ENCODE peak calls at places on chromosomes 1 and 21, in four cellular contexts. M, N, Q and O are unnamed samples.

GRCh38 chr1:174789399-174789798 is 210.3 kb upstream of the CACYBP start:
- DNase-seq in Q (no peak), N (no peak), M (no peak), O (no peak)

GRCh38 chr1:3563610-3564009 is 47.7 kb downstream of the MEGF6 start:
- DNase-seq in M (no peak), N (no peak), Q (no peak), O (no peak)

GRCh38 chr21:36470294-36470693 is 9.6 kb downstream of the CLDN14 start:
- DNase-seq in Q (no peak), M (no peak), N (no peak), O (no peak)

GRCh38 chr1:21261551-21262281 is 28.5 kb downstream of the ECE1 start:
- DNase-seq in N (peak), Q (no peak), M (no peak), O (peak)

GRCh38 chr1:109369167-109369746 is 28.5 kb downstream of the SORT1 start:
- DNase-seq in Q (no peak), M (no peak), N (no peak), O (no peak)

GRCh38 chr1:217586586-217586985 is 44.3 kb downstream of the GPATCH2 start:
- DNase-seq in Q (no peak), N (no peak), M (no peak), O (no peak)

GRCh38 chr1:39178541-39179431 is 25.7 kb upstream of the MACF1 start:
- DNase-seq in Q (no peak), N (no peak), M (no peak), O (peak)

GRCh38 chr1:159068877-159069276 is 7.7 kb downstream of the AIM2 start:
- DNase-seq in N (no peak), M (no peak), Q (no peak), O (no peak)

GRCh38 chr1:35925741-35926140 is 5.2 kb upstream of the AGO3 start:
- DNase-seq in N (no peak), Q (no peak), M (no peak), O (no peak)

GRCh38 chr1:155834296-155834926 is 22.6 kb downstream of the GON4L start:
- DNase-seq in M (no peak), Q (no peak), N (no peak), O (no peak)
- TF ChIP-seq POLR2A in M (no peak), Q (no peak), N (no peak), O (no peak)

GRCh38 chr1:148362141-148362929 is 120.8 kb downstream of the PPIAL4G start:
- DNase-seq in N (peak), Q (no peak), M (no peak), O (no peak)
- TF ChIP-seq POLR2A in N (no peak), Q (no peak), M (no peak), O (no peak)

GRCh38 chr1:167722152-167722869 is 529 bp downstream of the MPZL1 start:
- DNase-seq in M (no peak), N (peak), Q (no peak), O (peak)

GRCh38 chr1:167723707-167724323 is 2.0 kb downstream of the MPZL1 start:
- DNase-seq in Q (no peak), N (no peak), M (no peak), O (no peak)

GRCh38 chr1:167722870-167723251 is 1.1 kb downstream of the MPZL1 start:
- DNase-seq in M (no peak), N (no peak), Q (no peak), O (no peak)

GRCh38 chr1:167720965-167721616 is 691 bp upstream of the MPZL1 start:
- DNase-seq in Q (no peak), M (no peak), N (no peak), O (peak)

DNA sequence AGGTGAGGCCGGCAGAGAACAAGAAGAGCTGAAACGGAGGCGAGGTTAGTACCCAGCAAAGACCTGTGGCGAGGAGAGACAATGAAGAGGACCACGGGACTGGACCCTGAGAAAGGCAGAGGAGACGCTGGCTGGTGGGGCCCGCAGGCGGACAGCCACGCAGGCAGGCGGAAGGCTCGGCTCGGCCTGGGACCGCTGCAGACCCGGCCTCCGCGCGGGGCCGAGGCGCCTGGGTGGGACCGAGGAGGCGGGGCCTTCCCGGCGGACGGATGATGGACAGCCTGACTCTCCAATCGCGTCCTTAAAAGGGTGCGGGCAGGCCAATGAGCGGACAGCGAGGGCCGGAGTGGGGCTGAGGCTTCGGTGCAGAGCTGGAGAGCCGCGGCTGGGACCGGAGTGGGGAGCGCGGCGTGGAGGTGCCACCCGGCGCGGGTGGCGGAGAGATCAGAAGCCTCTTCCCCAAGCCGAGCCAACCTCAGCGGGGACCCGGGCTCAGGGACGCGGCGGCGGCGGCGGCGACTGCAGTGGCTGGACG is at the start of gene MPZL1:
- DNase-seq in N (peak), M (peak), Q (peak), O (peak)
- TF ChIP-seq POLR2A in N (peak), M (peak), Q (peak), O (peak)

DNA sequence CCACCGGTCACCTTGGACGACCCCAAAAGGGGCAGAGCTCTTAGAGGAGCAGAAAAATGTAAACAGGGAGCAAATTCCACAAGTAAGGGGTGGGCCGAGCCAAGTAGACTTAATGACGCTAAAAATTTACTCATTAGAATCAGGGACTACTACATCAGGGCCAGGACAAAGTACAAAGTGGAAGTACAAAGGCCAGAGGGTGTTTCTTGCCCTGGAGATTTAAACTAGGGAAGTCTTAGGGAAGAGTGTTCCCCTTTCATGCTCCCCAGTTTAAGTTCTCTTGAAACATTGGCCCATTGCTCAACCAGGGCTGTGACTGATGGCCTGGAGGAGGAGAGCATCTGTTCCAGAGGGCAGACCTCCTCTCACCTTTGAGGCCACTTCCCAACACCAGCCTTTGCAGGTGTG is 48.6 kb downstream of the BACH1 start:
- DNase-seq in N (no peak), M (no peak), Q (no peak), O (no peak)
- TF ChIP-seq POLR2A in N (no peak), M (no peak), Q (no peak), O (no peak)

DNA sequence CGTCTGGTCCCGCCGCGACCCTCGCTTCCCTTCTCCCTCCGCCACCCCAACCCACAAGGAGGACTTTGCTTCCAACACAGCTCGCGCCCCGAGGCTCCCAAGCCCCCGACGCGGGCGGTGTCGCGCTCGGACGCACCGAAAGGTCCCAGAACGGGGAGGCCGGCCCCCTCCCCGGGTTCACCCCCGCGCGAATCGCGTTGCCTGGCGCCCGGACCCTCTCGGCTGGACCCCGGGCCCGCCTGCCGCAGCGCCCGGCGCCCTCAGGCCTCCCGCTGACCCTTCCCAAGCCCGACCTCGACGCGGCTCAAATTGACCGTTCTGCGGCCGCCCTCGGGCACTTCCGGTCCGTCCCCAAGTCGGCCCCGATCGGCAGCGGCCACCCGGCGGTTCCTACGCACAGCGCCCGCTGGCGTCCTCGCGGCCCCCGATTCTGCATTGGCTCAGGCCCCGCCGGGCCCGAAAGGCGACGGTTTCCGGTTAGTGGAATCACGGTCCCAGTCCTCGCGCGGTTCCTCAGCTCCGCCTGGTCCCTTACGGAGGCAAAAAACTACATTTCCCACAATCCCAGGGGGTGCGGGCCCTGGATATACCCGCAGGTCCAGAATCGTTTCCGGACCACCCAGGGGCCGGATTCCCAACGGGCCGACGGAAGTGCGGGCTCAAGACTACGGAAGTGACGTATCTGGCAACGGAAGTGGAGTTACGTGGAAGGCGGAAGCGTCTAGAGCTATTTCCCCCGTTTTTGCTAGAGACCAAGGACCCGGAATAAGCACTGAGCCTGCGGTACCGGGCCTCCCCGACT is at the start of gene AURKAIP1:
- DNase-seq in M (peak), Q (peak), N (peak), O (peak)
- TF ChIP-seq POLR2A in M (peak), Q (peak), N (peak), O (peak)

DNA sequence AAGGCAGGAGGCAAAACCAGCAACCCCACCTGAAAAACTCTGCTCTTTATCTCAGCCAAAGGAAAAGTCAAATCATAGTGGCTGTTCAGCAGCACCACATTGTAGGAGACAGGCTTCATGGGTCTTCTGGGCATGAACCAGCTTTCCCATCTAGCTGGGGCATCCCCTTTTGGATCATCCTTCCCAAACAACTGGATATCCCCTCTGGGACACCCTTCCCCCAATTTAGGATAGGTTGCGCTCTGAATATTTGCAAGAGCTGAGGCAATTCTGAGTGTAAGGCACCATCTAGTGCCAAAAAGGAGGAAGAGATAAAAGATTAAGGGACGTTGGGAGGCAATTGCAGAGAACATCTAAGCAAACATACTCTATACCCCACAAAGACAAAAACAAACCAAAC is 295.8 kb downstream of the MATN1 start:
- DNase-seq in N (no peak), Q (no peak), M (peak), O (peak)
- TF ChIP-seq POLR2A in N (no peak), Q (no peak), M (no peak), O (no peak)

GRCh38 chr1:180502361-180503273 is at the start of gene ACBD6:
- DNase-seq in M (peak), N (peak), Q (peak), O (peak)
- TF ChIP-seq POLR2A in M (peak), N (peak), Q (peak), O (peak)

GRCh38 chr1:28199328-28200233 is 23.1 kb upstream of the PTAFR start:
- DNase-seq in N (no peak), Q (peak), M (no peak), O (no peak)
- TF ChIP-seq POLR2A in N (no peak), Q (peak), M (no peak), O (no peak)

GRCh38 chr21:42851812-42852665 is 27.3 kb downstream of the WDR4 start:
- DNase-seq in Q (no peak), N (no peak), M (no peak), O (no peak)

GRCh38 chr21:42850463-42850862 is 28.9 kb downstream of the WDR4 start:
- DNase-seq in N (no peak), M (no peak), Q (no peak), O (no peak)

GRCh38 chr21:42849759-42850412 is 29.5 kb downstream of the WDR4 start:
- DNase-seq in Q (no peak), N (no peak), M (no peak), O (no peak)

GRCh38 chr21:42848932-42849758 is 30.2 kb downstream of the WDR4 start:
- DNase-seq in N (peak), Q (no peak), M (no peak), O (no peak)

DNA sequence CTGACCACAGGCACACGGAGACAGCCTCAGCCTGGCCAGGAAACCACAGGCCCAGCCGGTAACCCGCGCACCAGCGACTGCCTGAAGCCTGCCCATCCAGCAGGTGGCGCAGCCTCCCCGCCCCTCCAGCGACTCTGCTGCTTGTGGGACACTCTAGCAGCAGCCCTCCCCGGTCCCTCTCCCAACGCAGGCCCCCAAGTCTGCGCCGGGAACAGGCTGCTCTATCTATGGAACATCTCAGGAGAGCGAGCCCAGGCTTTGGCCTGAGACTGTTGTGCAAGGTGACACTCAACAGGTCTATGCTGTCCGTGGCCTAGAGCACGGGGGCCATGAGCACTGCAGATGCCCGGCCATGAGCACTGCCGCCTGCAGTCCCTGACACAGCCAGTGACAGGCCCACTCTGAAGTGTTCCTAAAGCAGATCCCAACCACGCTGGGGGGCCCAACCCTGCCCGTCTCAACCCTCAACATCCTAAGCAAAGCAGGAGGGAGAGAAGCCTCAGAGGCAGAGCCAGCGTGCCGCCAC is 28.4 kb downstream of the WDR4 start:
- DNase-seq in M (no peak), Q (peak), N (no peak), O (no peak)
- TF ChIP-seq POLR2A in M (no peak), Q (no peak), N (no peak), O (no peak)

GRCh38 chr21:34906401-34906800 is 142.7 kb downstream of the RUNX1 start:
- DNase-seq in M (no peak), N (no peak), Q (no peak), O (no peak)

GRCh38 chr21:34907783-34908423 is 141.2 kb downstream of the RUNX1 start:
- DNase-seq in M (no peak), N (no peak), Q (no peak), O (no peak)

GRCh38 chr21:34910396-34910795 is 138.7 kb downstream of the RUNX1 start:
- DNase-seq in M (no peak), Q (no peak), N (no peak), O (no peak)

GRCh38 chr21:34909492-34910292 is 139.4 kb downstream of the RUNX1 start:
- DNase-seq in M (no peak), N (no peak), Q (no peak), O (no peak)

DNA sequence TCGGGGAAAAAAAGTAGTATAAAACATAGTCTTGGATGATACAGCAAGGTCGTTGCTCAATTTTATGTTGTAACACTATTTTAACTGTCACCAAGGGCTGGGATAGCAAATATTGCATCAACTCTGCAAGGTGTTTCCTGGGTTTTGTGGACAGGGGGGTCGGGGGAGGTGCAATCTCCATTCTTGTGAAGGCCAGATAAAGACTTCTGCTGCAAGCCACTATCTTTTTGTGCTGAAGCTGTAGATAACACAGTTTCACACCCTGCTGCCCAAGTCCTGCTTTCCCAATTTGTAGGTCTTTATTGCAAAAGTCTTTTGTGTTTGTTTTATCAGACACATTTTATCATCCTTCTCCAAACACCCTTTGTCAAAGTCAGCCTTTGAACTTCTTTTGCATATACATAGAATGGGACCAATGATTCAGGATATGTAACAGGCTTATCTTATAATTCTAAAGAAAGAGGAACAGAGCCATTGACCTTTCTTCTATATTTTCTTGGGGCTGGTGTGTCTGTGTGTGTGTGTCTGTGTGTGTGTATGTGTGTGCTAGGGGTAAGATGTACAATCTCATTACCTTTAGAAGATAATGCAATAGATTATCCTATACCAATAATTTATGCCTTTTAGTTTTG is 140.6 kb downstream of the RUNX1 start:
- DNase-seq in Q (no peak), N (no peak), M (no peak), O (peak)
- TF ChIP-seq POLR2A in Q (no peak), N (no peak), M (no peak), O (no peak)